ENCODE peak calls at places on chromosomes 2 and 18, in nine cellular contexts. J is adrenal gland, B is left ventricle myocardium inferior, H is dorsolateral prefrontal cortex, C is lung, I is ovary, Y is ascending aorta, U is fibroblast of the aortic adventitia, R is vagina. N is an unnamed sample.

GRCh38 chr18:75230210-75231052 is 19.8 kb downstream of the TSHZ1 start:
- DNase-seq in I (no peak), B (no peak), H (no peak), U (no peak), C (no peak), J (no peak), Y (no peak), R (no peak), N (no peak)

GRCh38 chr2:230958803-230959756 is 34.0 kb upstream of the GPR55 start:
- DNase-seq in B (no peak), J (peak), Y (no peak), C (no peak), R (no peak), I (no peak), U (no peak), H (no peak), N (no peak)

GRCh38 chr18:62799977-62800376 is 84.6 kb downstream of the PHLPP1 start:
- DNase-seq in J (no peak), R (no peak), H (no peak), B (no peak), U (no peak), Y (no peak), I (no peak), C (no peak), N (no peak)

GRCh38 chr2:16900405-16901025 is 234.9 kb upstream of the CYRIA start:
- DNase-seq in R (no peak), Y (no peak), J (no peak), B (no peak), H (no peak), I (no peak), U (no peak), C (no peak), N (peak)

GRCh38 chr2:143263045-143263625 is 133.9 kb downstream of the ARHGAP15 start:
- DNase-seq in H (no peak), B (no peak), R (no peak), Y (no peak), C (no peak), J (no peak), I (no peak), U (no peak), N (peak)

GRCh38 chr18:76658627-76659026 is 163.6 kb upstream of the ZNF516 start:
- DNase-seq in B (no peak), I (peak), U (no peak), Y (no peak), J (no peak), R (peak), C (no peak), H (no peak), N (peak)

GRCh38 chr2:139518276-139518675 is 738.1 kb upstream of the NXPH2 start:
- DNase-seq in U (no peak), C (no peak), R (no peak), I (no peak), B (no peak), J (no peak), Y (no peak), H (no peak), N (no peak)

GRCh38 chr2:218996937-218997336 is 3.7 kb upstream of the CRYBA2 start:
- DNase-seq in H (no peak), U (no peak), R (no peak), I (no peak), C (no peak), J (peak), B (no peak), Y (no peak), N (no peak)

GRCh38 chr2:170202437-170202836 is 24.5 kb downstream of the MYO3B start:
- DNase-seq in U (no peak), R (no peak), I (no peak), J (no peak), B (no peak), Y (no peak), C (no peak), H (no peak), N (no peak)

GRCh38 chr2:131043199-131044077 is 49.8 kb downstream of the FAM168B start:
- DNase-seq in C (no peak), I (no peak), U (no peak), R (no peak), J (peak), Y (peak), B (no peak), H (no peak), N (no peak)

DNA sequence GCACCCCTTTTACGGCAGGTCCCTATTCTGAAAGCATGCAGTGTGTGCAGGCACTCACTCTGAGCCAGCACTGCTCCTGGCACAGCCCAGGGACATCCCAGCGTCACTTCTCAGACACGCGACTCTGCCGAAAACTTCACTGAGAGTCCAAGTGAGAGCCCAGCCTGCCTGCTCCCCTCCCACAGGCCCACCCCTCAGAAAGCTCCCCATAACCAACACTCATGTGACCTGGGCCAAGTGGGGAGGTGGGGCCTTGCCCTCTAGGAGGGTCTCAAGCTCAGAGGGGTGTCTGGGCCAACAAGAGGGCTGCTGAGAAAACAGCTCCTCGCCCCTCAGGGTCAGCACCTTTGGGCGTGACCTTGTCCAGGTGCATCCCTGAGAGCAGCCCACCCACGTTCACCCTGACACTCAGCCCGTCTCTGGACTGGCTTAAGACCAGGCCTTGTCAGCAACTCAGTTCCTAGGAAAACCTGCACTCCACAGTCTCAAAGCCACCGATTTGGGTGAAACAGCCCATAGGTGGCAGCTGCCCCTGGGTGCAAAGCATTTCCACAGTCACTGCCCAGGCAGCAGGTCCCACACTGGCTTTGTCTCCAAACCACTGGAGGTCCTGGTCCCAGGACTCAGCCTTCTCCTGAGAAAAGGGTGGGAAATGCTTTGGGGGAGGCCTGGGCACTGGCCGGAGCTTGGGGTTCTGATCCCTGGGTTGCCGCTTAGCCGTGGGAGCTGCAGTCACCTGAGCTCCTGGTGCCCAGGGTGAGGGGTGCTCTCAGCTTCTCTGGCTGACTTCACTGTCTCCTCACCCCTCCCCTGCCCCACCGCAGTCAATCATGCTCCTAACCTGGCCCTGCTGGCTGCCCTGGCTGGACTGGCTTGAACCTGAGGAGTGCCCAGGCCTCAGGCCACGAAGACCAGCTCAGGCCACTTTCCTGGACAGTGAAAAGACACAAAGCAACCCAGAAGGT is 209.6 kb downstream of the HDAC4 start:
- DNase-seq in R (no peak), J (peak), Y (peak), U (no peak), I (no peak), H (peak), B (peak), C (no peak), N (no peak)
- H3K4me3 ChIP-seq in R (no peak), J (no peak), Y (no peak), U (no peak), I (no peak), H (no peak), B (no peak), C (no peak), N (no peak)

DNA sequence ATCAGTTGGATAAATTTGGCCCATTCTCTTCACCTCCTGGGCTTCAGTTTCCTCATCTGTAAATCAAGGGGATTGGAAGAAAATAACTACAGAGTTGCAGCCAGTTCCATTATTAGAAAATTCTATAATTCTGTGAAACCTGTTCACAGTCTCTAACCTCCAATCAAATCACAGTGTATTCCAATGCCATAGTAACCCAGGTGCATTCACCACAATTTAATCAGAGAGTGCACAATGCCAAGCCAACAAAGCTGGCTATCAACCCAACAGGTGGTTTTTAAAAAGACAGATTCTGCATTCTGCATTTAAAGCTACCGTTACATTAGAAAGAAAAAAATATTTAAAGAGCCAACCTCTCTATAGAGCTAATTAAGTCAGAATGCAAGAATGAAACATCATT is 308.6 kb downstream of the RNF144A start:
- DNase-seq in C (no peak), U (no peak), I (no peak), R (no peak), B (no peak), Y (no peak), H (no peak), J (no peak), N (no peak)
- TF ChIP-seq CTCF in C (no peak), U (no peak), I (no peak), R (no peak), B (no peak), Y (no peak), H (no peak), J (no peak), N (no peak)

DNA sequence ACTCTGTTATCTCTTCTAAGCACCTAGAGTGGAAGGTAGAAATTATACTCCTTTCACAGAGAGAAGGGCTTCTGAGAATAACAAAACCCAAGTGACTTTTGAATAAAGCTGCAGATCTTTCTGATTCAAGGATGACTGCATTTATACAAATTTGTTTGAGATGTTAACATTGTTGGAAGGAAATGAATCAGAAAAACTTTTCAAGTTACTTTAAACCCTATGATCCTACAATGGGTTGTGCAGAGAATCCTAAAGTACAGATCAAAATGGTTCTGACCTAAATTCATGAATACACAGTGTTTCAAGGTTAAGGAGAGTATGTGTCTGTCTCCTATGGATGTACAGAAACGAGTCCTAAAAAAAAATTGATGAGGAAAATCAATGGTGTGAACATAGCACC is 1.8 kb downstream of the RFTN2 start:
- DNase-seq in R (no peak), B (no peak), U (no peak), H (no peak), C (no peak), I (no peak), J (no peak), Y (no peak), N (no peak)
- H3K4me3 ChIP-seq in R (peak), B (peak), U (no peak), H (peak), C (no peak), I (no peak), J (no peak), Y (peak), N (peak)

GRCh38 chr18:78445880-78446279 is 533.7 kb upstream of the SALL3 start:
- DNase-seq in U (no peak), B (no peak), C (no peak), J (no peak), I (no peak), R (no peak), H (no peak), Y (no peak), N (no peak)

GRCh38 chr18:78448106-78448505 is 531.5 kb upstream of the SALL3 start:
- DNase-seq in C (no peak), B (no peak), J (no peak), U (no peak), I (no peak), Y (no peak), H (no peak), R (no peak), N (no peak)
- TF ChIP-seq CTCF in C (no peak), B (no peak), J (no peak), U (no peak), I (no peak), Y (no peak), H (no peak), R (no peak), N (no peak)